ENCODE peak calls at places on chromosomes 16 and 17, in eight cellular contexts. V is cardiac muscle cell, P is fibroblast of lung, Y is lower leg skin, W is glutamatergic neuron, M is cardiac fibroblast, I is fibroblast of pulmonary artery, N is endothelial cell. G is an unnamed sample.

GRCh38 chr16:67514382-67514828 is 14.2 kb upstream of the RIPOR1 start:
- DNase-seq in Y (peak), P (peak), M (peak), I (peak), N (peak), V (peak), W (peak), G (peak)

GRCh38 chr17:27496501-27496943 is 40.3 kb downstream of the KSR1 start:
- DNase-seq in P (no peak), M (no peak), V (no peak), W (no peak), I (no peak), Y (no peak), N (no peak), G (no peak)

GRCh38 chr17:72166040-72166439 is 45.2 kb downstream of the SOX9 start:
- DNase-seq in P (no peak), M (no peak), N (no peak), W (no peak), V (no peak), Y (no peak), I (no peak), G (no peak)

GRCh38 chr17:76405967-76406647 is 21.7 kb downstream of the SPHK1 start:
- DNase-seq in V (no peak), W (no peak), N (no peak), I (no peak), P (no peak), M (peak), Y (no peak), G (peak)

GRCh38 chr16:23448392-23448791 is 4.6 kb downstream of the COG7 start:
- DNase-seq in Y (no peak), I (no peak), P (peak), W (no peak), M (no peak), V (no peak), N (no peak), G (peak)

GRCh38 chr17:75011788-75012319 is 616 bp upstream of the MRPL58 start:
- DNase-seq in W (peak), P (peak), N (no peak), Y (peak), M (peak), V (peak), I (peak), G (peak)

GRCh38 chr16:19463468-19464315 is 46.0 kb downstream of the TMC5 start:
- DNase-seq in W (no peak), V (no peak), Y (no peak), N (no peak), M (no peak), P (no peak), I (no peak), G (no peak)

GRCh38 chr17:2797226-2797625 is 988 bp downstream of the RAP1GAP2 start:
- DNase-seq in V (no peak), I (no peak), N (no peak), M (no peak), P (no peak), W (no peak), Y (no peak), G (no peak)

GRCh38 chr16:87602821-87603683 is 744 bp downstream of the JPH3 start:
- DNase-seq in V (no peak), I (no peak), Y (no peak), M (no peak), N (peak), W (peak), P (no peak), G (no peak)

GRCh38 chr16:30741461-30741914 is 6.7 kb upstream of the PHKG2 start:
- DNase-seq in Y (no peak), M (peak), P (peak), N (no peak), V (peak), W (no peak), I (peak), G (peak)

GRCh38 chr17:56754523-56755208 is 79.1 kb downstream of the C17orf67 start:
- DNase-seq in N (peak), V (peak), Y (no peak), M (peak), I (peak), P (peak), W (no peak), G (peak)

GRCh38 chr16:89720859-89721643 is at the start of the genes VPS9D1 and ZNF276:
- DNase-seq in W (peak), Y (peak), M (peak), I (peak), P (peak), N (peak), V (peak), G (peak)

GRCh38 chr16:85168732-85169256 is 56.5 kb upstream of the CIBAR2 start:
- DNase-seq in Y (peak), M (peak), N (no peak), W (peak), I (peak), P (peak), V (peak), G (peak)

GRCh38 chr17:9821921-9822320 is at the start of gene GSG1L2:
- DNase-seq in I (no peak), V (no peak), N (no peak), W (no peak), M (no peak), Y (no peak), P (no peak), G (no peak)

GRCh38 chr16:53043986-53044571 is 8.6 kb downstream of the CHD9NB start:
- DNase-seq in N (no peak), P (no peak), V (no peak), Y (no peak), M (no peak), W (peak), I (no peak), G (peak)

GRCh38 chr17:50947844-50948514 is 81.8 kb upstream of the TOB1 start:
- DNase-seq in P (no peak), Y (peak), W (no peak), M (no peak), I (no peak), N (no peak), V (no peak), G (no peak)

GRCh38 chr17:73933871-73934270 is 269.6 kb upstream of the RPL38 start:
- DNase-seq in P (no peak), V (peak), N (no peak), M (no peak), Y (no peak), I (no peak), W (no peak), G (no peak)

DNA sequence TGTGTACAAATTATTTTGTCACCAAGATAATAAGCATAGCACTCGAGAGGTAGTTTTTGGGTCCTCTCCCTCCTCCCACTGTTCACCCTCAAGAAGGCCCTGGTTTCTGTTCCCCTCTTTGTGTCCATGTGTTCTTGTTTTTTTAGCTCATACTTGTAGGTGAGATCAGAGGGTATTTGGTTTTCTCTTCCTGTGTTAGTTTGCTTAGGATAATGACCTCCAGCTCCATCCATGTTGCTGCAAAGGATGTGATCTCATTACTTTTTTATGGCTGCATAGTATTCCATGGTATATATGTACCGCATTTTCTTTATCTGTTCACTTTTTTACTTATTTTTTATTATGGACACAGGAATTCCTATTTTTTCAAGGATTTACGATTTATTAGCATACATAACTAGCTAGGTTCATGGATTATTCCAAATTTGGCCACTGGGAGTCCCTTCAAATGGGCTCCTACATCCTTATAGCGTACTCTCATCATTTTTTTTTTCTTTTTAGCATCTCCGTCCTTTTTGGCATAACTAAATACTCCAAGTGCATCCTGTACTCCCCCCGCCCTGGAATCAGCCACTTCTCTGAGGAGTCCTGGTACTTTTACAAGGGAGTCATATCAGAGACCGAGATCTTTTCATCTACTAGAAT is 7.3 kb downstream of the TADA2A start:
- DNase-seq in N (no peak), I (no peak), P (no peak), V (no peak), M (peak), W (no peak), Y (no peak), G (peak)
- TF ChIP-seq CTCF in N (no peak), I (peak), P (peak), V (peak), M (peak), W (peak), Y (no peak), G (peak)

GRCh38 chr17:17800504-17801021 is 36.2 kb downstream of the SREBF1 start:
- DNase-seq in V (no peak), M (no peak), I (no peak), P (no peak), N (no peak), Y (no peak), W (no peak), G (no peak)
- TF ChIP-seq CTCF in V (no peak), M (no peak), I (no peak), P (no peak), N (no peak), Y (no peak), W (no peak), G (no peak)

DNA sequence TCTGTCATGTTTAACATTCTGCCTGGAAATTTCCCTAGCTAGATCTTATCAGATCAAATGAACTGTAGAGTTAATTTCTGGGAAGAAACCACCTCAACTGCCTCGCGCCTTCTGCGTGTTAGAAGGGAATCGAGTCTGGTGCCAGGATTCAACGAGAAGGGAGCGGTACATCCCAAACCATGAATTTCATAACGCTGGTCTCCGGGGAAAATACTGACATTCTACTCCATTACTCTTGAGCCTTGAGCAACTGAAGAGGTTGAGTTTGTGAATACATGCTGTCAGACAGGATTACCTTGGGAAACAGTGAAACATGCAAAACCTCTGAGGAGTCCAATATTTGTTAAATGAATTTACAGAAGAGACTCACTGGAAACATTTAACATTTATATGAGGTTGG is 35.1 kb downstream of the MPHOSPH6 start:
- DNase-seq in V (peak), N (no peak), Y (no peak), I (no peak), M (no peak), W (no peak), P (no peak), G (no peak)
- TF ChIP-seq CTCF in V (no peak), N (no peak), Y (no peak), I (no peak), M (no peak), W (no peak), P (no peak), G (no peak)

GRCh38 chr17:6101706-6102105 is 31.5 kb downstream of the WSCD1 start:
- DNase-seq in M (no peak), N (no peak), P (no peak), V (no peak), Y (peak), I (no peak), W (no peak), G (no peak)
- TF ChIP-seq CTCF in M (no peak), N (no peak), P (no peak), V (no peak), Y (no peak), I (no peak), W (no peak), G (no peak)

GRCh38 chr17:30372755-30373154 is 6.0 kb upstream of the CPD start:
- DNase-seq in I (no peak), P (peak), V (no peak), N (no peak), Y (no peak), W (no peak), M (peak), G (no peak)
- TF ChIP-seq CTCF in I (no peak), P (no peak), V (no peak), N (no peak), Y (no peak), W (no peak), M (no peak), G (peak)